ENCODE peak calls at places on chromosome 1, in five cellular contexts. B is activated naive CD8-positive, alpha-beta T cell treated with anti-CD3 and anti-CD28 coated beads, Interleukin-2, amount 50 U/mL, for 24 hours; V is effector memory CD4-positive, alpha-beta T cell; Z is GM03348; L is stimulated activated CD4-positive, alpha-beta T cell treated with anti-CD3 and anti-CD28 coated beads, Interleukin-15, amount 100 ng/mL, for 24 hours. N is an unnamed sample.

GRCh38 chr1:59669752-59670312 is 144.9 kb upstream of the HOOK1 start:
- DNase-seq in V (no peak), L (no peak), B (no peak), Z (peak), N (peak)

GRCh38 chr1:216461466-216461865 is 38.2 kb upstream of the USH2A start:
- DNase-seq in B (no peak), L (no peak), V (no peak), Z (no peak), N (no peak)

GRCh38 chr1:151512801-151513625 is 1.8 kb downstream of the CGN start:
- DNase-seq in V (no peak), L (no peak), B (no peak), Z (no peak), N (no peak)

GRCh38 chr1:232049335-232049734 is 422.7 kb downstream of the DISC1 start:
- DNase-seq in B (no peak), Z (no peak), L (no peak), V (no peak), N (no peak)

GRCh38 chr1:44049839-44050238 is 18.6 kb upstream of the SLC6A9 start:
- DNase-seq in V (no peak), B (no peak), Z (peak), L (no peak), N (peak)

GRCh38 chr1:175564723-175565122 is 178.7 kb downstream of the TNR start:
- DNase-seq in V (no peak), B (no peak), Z (no peak), L (no peak), N (no peak)

GRCh38 chr1:54926955-54927354 is 40.0 kb upstream of the DHCR24 start:
- DNase-seq in B (no peak), Z (no peak), V (no peak), L (no peak), N (no peak)

GRCh38 chr1:189500777-189501176 is 976.9 kb downstream of the BRINP3 start:
- DNase-seq in L (no peak), V (no peak), B (no peak), Z (no peak), N (peak)

GRCh38 chr1:110612060-110612745 is 6.0 kb upstream of the KCNA2 start:
- DNase-seq in B (no peak), V (no peak), L (no peak), Z (no peak), N (no peak)

GRCh38 chr1:22636369-22636768 is at the start of gene C1QA:
- DNase-seq in Z (no peak), V (no peak), L (no peak), B (no peak), N (no peak)

GRCh38 chr1:65148548-65149390 is 766 bp downstream of the AK4 start:
- DNase-seq in Z (peak), V (no peak), L (peak), B (peak), N (no peak)

GRCh38 chr1:41495171-41495948 is 10.9 kb upstream of the EDN2 start:
- DNase-seq in B (peak), L (peak), V (no peak), Z (no peak), N (no peak)

GRCh38 chr1:246923900-246924299 is 7.8 kb downstream of the AHCTF1 start:
- DNase-seq in Z (no peak), B (no peak), V (no peak), L (no peak), N (no peak)

GRCh38 chr1:77036560-77036959 is 169.3 kb downstream of the ST6GALNAC5 start:
- DNase-seq in Z (no peak), B (no peak), V (no peak), L (peak), N (peak)

GRCh38 chr1:155944396-155944728 is 2.9 kb downstream of the RXFP4 start:
- DNase-seq in L (no peak), B (no peak), V (no peak), Z (no peak), N (no peak)